ENCODE peak calls at places on chromosomes 2 and 18, in four cellular contexts. One of them, this sample, is unnamed.
A peak's percentile ranks its signal among the peaks of the same experiment; 100 is the strongest.

GRCh38 chr18:48393170-48393569 is 16.0 kb downstream of the ZBTB7C start:
- DNase-seq in progenitor cell of endocrine pancreas: no peak
- DNase-seq in stimulated activated naive CD8-positive, alpha-beta T cell treated with anti-CD3 and anti-CD28 coated beads, Interleukin-15, Interleukin-2, amounts not matched to agents 100 U/mL and 50 U/mL, for 24 hours: no peak
- DNase-seq in EL: no peak
- DNase-seq in this sample: no peak

GRCh38 chr2:26344581-26345283 is 1.2 kb upstream of the SELENOI start:
- DNase-seq in progenitor cell of endocrine pancreas: no peak
- DNase-seq in stimulated activated naive CD8-positive, alpha-beta T cell treated with anti-CD3 and anti-CD28 coated beads, Interleukin-15, Interleukin-2, amounts not matched to agents 100 U/mL and 50 U/mL, for 24 hours: peak; percentile 34
- DNase-seq in EL: peak; percentile 51
- DNase-seq in this sample: peak; percentile 3

GRCh38 chr2:238169021-238169707 is 10.4 kb downstream of the ERFE start:
- DNase-seq in progenitor cell of endocrine pancreas: no peak
- DNase-seq in stimulated activated naive CD8-positive, alpha-beta T cell treated with anti-CD3 and anti-CD28 coated beads, Interleukin-15, Interleukin-2, amounts not matched to agents 100 U/mL and 50 U/mL, for 24 hours: no peak
- DNase-seq in EL: peak; percentile 92
- DNase-seq in this sample: no peak

GRCh38 chr2:111135910-111136297 is 15.2 kb downstream of the BCL2L11 start:
- DNase-seq in progenitor cell of endocrine pancreas: no peak
- DNase-seq in stimulated activated naive CD8-positive, alpha-beta T cell treated with anti-CD3 and anti-CD28 coated beads, Interleukin-15, Interleukin-2, amounts not matched to agents 100 U/mL and 50 U/mL, for 24 hours: no peak
- DNase-seq in EL: peak; percentile 12
- DNase-seq in this sample: no peak

GRCh38 chr18:35808796-35809195 is 163.7 kb upstream of the RMP24 start:
- DNase-seq in progenitor cell of endocrine pancreas: no peak
- DNase-seq in stimulated activated naive CD8-positive, alpha-beta T cell treated with anti-CD3 and anti-CD28 coated beads, Interleukin-15, Interleukin-2, amounts not matched to agents 100 U/mL and 50 U/mL, for 24 hours: no peak
- DNase-seq in EL: no peak
- DNase-seq in this sample: no peak

GRCh38 chr18:74493689-74494088 is 2.5 kb upstream of the CNDP2 start:
- DNase-seq in progenitor cell of endocrine pancreas: no peak
- DNase-seq in stimulated activated naive CD8-positive, alpha-beta T cell treated with anti-CD3 and anti-CD28 coated beads, Interleukin-15, Interleukin-2, amounts not matched to agents 100 U/mL and 50 U/mL, for 24 hours: peak; percentile 35
- DNase-seq in EL: peak; percentile 26
- DNase-seq in this sample: peak; percentile 77

GRCh38 chr18:52903858-52904257 is 563.9 kb downstream of the DCC start:
- DNase-seq in progenitor cell of endocrine pancreas: peak; percentile 50
- DNase-seq in stimulated activated naive CD8-positive, alpha-beta T cell treated with anti-CD3 and anti-CD28 coated beads, Interleukin-15, Interleukin-2, amounts not matched to agents 100 U/mL and 50 U/mL, for 24 hours: peak; percentile 5
- DNase-seq in EL: no peak
- DNase-seq in this sample: peak; percentile 36

GRCh38 chr18:12420831-12421421 is 13.2 kb downstream of the PRELID3A start:
- DNase-seq in progenitor cell of endocrine pancreas: peak; percentile 19
- DNase-seq in stimulated activated naive CD8-positive, alpha-beta T cell treated with anti-CD3 and anti-CD28 coated beads, Interleukin-15, Interleukin-2, amounts not matched to agents 100 U/mL and 50 U/mL, for 24 hours: no peak
- DNase-seq in EL: no peak
- DNase-seq in this sample: peak; percentile 73

GRCh38 chr2:132583666-132584360 is 86.2 kb downstream of the LYPD1 start:
- DNase-seq in progenitor cell of endocrine pancreas: no peak
- DNase-seq in stimulated activated naive CD8-positive, alpha-beta T cell treated with anti-CD3 and anti-CD28 coated beads, Interleukin-15, Interleukin-2, amounts not matched to agents 100 U/mL and 50 U/mL, for 24 hours: no peak
- DNase-seq in EL: no peak
- DNase-seq in this sample: no peak

GRCh38 chr2:59000796-59001195 is 759.7 kb upstream of the FANCL start:
- DNase-seq in progenitor cell of endocrine pancreas: no peak
- DNase-seq in stimulated activated naive CD8-positive, alpha-beta T cell treated with anti-CD3 and anti-CD28 coated beads, Interleukin-15, Interleukin-2, amounts not matched to agents 100 U/mL and 50 U/mL, for 24 hours: no peak
- DNase-seq in EL: no peak
- DNase-seq in this sample: no peak